ENCODE peak calls at places on chromosomes 11 and 22, in eight cellular contexts. X is CD8-positive, alpha-beta T cell; W is A549; F is astrocyte of the spinal cord; V is AG04449; O is HL-60; P is PC-3; L is kidney. I is an unnamed sample.

GRCh38 chr11:71199226-71199815 is 53.1 kb downstream of the SHANK2 start:
- DNase-seq in X (no peak), W (no peak), F (no peak), V (no peak), O (no peak), P (no peak), L (peak; percentile 52), I (no peak)

GRCh38 chr11:115720537-115721308 is 216.5 kb upstream of the CADM1 start:
- DNase-seq in X (no peak), W (no peak), F (no peak), V (no peak), O (no peak), P (no peak), L (no peak), I (no peak)

GRCh38 chr11:126874831-126875230 is 125.7 kb downstream of the KIRREL3 start:
- DNase-seq in X (no peak), W (no peak), F (no peak), V (no peak), O (no peak), P (no peak), L (no peak), I (no peak)

GRCh38 chr22:22666307-22667091 is 22.1 kb downstream of the GGTLC2 start:
- DNase-seq in X (no peak), W (peak; percentile 33), F (peak; percentile 9), V (no peak), O (peak; percentile 35), P (peak; percentile 65), L (no peak), I (no peak)

GRCh38 chr22:36413022-36413770 is 25.4 kb upstream of the MYH9 start:
- DNase-seq in X (no peak), W (no peak), F (no peak), V (no peak), O (no peak), P (no peak), L (no peak), I (no peak)

GRCh38 chr11:8103909-8104308 is 22.9 kb downstream of the TUB start:
- DNase-seq in X (no peak), W (no peak), F (no peak), V (no peak), O (no peak), P (no peak), L (no peak), I (no peak)

GRCh38 chr11:122893131-122893530 is 10.6 kb downstream of the JHY start:
- DNase-seq in X (no peak), W (no peak), F (no peak), V (no peak), O (peak; percentile 2), P (no peak), L (peak; percentile 86), I (no peak)

GRCh38 chr22:49881856-49882255 is 28.2 kb downstream of the ZBED4 start:
- DNase-seq in X (no peak), W (no peak), F (no peak), V (no peak), O (no peak), P (no peak), L (no peak), I (peak; percentile 8)

GRCh38 chr11:3341298-3341697 is 37.6 kb downstream of the ZNF195 start:
- DNase-seq in X (peak; percentile 53), W (no peak), F (peak; percentile 19), V (no peak), O (peak; percentile 59), P (peak; percentile 65), L (no peak), I (no peak)

GRCh38 chr11:11081786-11082185 is 223.9 kb upstream of the ZBED5 start:
- DNase-seq in X (no peak), W (no peak), F (no peak), V (no peak), O (no peak), P (no peak), L (no peak), I (no peak)

GRCh38 chr22:41217553-41218157 is 12.5 kb downstream of the L3MBTL2 start:
- DNase-seq in X (no peak), W (no peak), F (peak; percentile 79), V (peak; percentile 51), O (peak; percentile 83), P (no peak), L (peak; percentile 91), I (peak; percentile 53)

GRCh38 chr11:126718319-126718718 is 282.3 kb downstream of the KIRREL3 start:
- DNase-seq in X (no peak), W (peak; percentile 33), F (no peak), V (no peak), O (no peak), P (no peak), L (no peak), I (no peak)

GRCh38 chr11:535519-536454 is at the start of gene HRAS:
- DNase-seq in X (peak; percentile 95), W (peak; percentile 95), F (peak; percentile 95), V (no peak), O (peak; percentile 91), P (peak; percentile 94), L (peak; percentile 99), I (peak; percentile 78)

GRCh38 chr22:44261861-44262595 is 50.7 kb downstream of the SHISAL1 start:
- DNase-seq in X (no peak), W (no peak), F (no peak), V (no peak), O (no peak), P (no peak), L (no peak), I (no peak)

GRCh38 chr22:35066768-35067167 is 810 bp downstream of the ISX start:
- DNase-seq in X (no peak), W (no peak), F (no peak), V (no peak), O (no peak), P (no peak), L (no peak), I (no peak)

GRCh38 chr11:86802601-86803051 is 2.3 kb downstream of the PRSS23 start:
- DNase-seq in X (no peak), W (peak; percentile 84), F (peak; percentile 71), V (no peak), O (peak; percentile 10), P (peak; percentile 78), L (no peak), I (no peak)

GRCh38 chr11:34855754-34856095 is 60.5 kb downstream of the APIP start:
- DNase-seq in X (no peak), W (peak; percentile 12), F (no peak), V (no peak), O (no peak), P (no peak), L (no peak), I (no peak)

GRCh38 chr11:18720086-18720810 is 5.7 kb downstream of the IGSF22 start:
- DNase-seq in X (no peak), W (no peak), F (peak; percentile 22), V (no peak), O (no peak), P (no peak), L (no peak), I (no peak)

GRCh38 chr11:18723991-18724390 is 2.0 kb downstream of the IGSF22 start:
- DNase-seq in X (no peak), W (no peak), F (no peak), V (no peak), O (no peak), P (no peak), L (no peak), I (no peak)

GRCh38 chr11:18720811-18721575 is 5.0 kb downstream of the IGSF22 start:
- DNase-seq in X (peak; percentile 75), W (peak; percentile 70), F (peak; percentile 57), V (no peak), O (no peak), P (peak; percentile 34), L (peak; percentile 94), I (no peak)

GRCh38 chr11:18721576-18722292 is 4.3 kb downstream of the IGSF22 start:
- DNase-seq in X (peak; percentile 31), W (peak; percentile 64), F (peak; percentile 31), V (no peak), O (peak; percentile 38), P (peak; percentile 37), L (peak; percentile 85), I (no peak)

GRCh38 chr11:18722293-18722637 is 3.7 kb downstream of the IGSF22 start:
- DNase-seq in X (no peak), W (no peak), F (no peak), V (no peak), O (no peak), P (no peak), L (no peak), I (no peak)
- TF ChIP-seq CTCF in X (peak; percentile 57), W (peak; percentile 6), F (no peak), V (no peak), O (no peak), P (no peak), L (no peak), I (no peak)

GRCh38 chr11:36059660-36060059 is 115.8 kb downstream of the LDLRAD3 start:
- DNase-seq in X (no peak), W (no peak), F (no peak), V (no peak), O (no peak), P (no peak), L (no peak), I (no peak)
- H3K4me3 ChIP-seq in X (no peak overlapping the region), W (no peak overlapping the region), F (no peak overlapping the region), V (no peak overlapping the region), O (no peak overlapping the region), P (no peak overlapping the region), L (no peak overlapping the region), I (no peak overlapping the region)

GRCh38 chr22:18987765-18988164 is 51.7 kb upstream of the PRODH start:
- DNase-seq in X (no peak), W (no peak), F (no peak), V (no peak), O (peak; percentile 22), P (no peak), L (no peak), I (no peak)
- TF ChIP-seq CTCF in X (no peak), W (peak; percentile 12), F (peak; percentile 40), V (peak; percentile 52), O (peak; percentile 5), P (peak; percentile 14), L (no peak), I (peak; percentile 17)

GRCh38 chr22:27022256-27022655 is 364.9 kb downstream of the MIAT start:
- DNase-seq in X (no peak), W (no peak), F (no peak), V (no peak), O (no peak), P (no peak), L (no peak), I (no peak)
- H3K4me3 ChIP-seq in X (no peak overlapping the region), W (no peak overlapping the region), F (no peak overlapping the region), V (no peak overlapping the region), O (no peak overlapping the region), P (no peak overlapping the region), L (no peak overlapping the region), I (no peak overlapping the region)

DNA sequence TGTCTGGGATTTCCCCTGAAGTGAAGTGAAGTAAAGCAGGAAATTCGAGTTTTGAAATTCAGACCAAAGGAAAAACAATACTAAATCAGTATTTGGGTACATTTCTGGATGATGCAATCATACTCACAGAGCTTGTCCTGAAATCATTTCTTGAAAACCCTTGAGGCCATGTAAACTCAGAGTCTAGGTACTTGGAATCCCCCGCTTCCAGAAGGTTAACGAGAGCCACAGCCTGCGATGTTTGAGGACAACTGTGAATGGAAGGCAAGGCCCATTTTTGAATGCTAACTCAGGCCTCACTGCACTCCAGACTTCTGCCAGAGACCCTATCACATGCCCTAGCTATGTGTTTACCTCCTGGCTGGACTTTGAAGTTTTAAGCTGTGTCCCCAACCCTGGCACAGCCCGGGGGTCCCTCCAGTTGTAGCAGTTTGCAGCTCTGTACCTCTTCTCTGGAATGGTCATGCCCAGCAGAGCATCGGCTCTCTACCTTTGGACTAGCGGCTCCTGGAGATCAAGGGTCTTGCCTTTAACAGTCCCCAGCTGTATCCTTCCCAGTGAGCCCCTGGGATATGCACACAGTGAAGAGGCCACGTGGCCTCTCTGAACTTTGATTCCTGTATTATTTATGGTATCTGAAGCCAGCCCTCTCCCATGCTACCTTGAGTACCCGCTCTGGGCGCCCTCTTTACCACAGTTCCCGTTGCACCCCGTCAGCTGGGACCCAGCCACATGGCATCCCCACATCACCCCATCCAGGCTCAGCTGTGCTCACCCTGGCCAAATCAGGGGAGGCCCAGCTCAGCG is 5.6 kb upstream of the FTH1 start:
- DNase-seq in X (no peak), W (peak; percentile 79), F (peak; percentile 87), V (peak; percentile 89), O (no peak), P (peak; percentile 96), L (no peak), I (no peak)
- TF ChIP-seq CTCF in X (no peak), W (no peak), F (no peak), V (no peak), O (no peak), P (no peak), L (no peak), I (no peak)

I was measured in GM12864.